ENCODE peak calls at places on chromosome 3, in five cellular contexts. H, L, V, T and X are unnamed samples.

GRCh38 chr3:29618395-29619291 is 337.8 kb downstream of the RBMS3 start:
- DNase-seq in H (no peak), L (no peak), V (no peak), T (no peak), X (no peak)

GRCh38 chr3:117016359-117016758 is 306.8 kb downstream of the TUSC7 start:
- DNase-seq in H (peak; percentile 67), L (no peak), V (peak; percentile 67), T (no peak), X (peak; percentile 15)

GRCh38 chr3:146065573-146066006 is 95.4 kb downstream of the PLOD2 start:
- DNase-seq in H (peak; percentile 76), L (peak; percentile 40), V (peak; percentile 61), T (peak; percentile 8), X (peak; percentile 75)

GRCh38 chr3:110711851-110712396 is 359.7 kb upstream of the NECTIN3 start:
- DNase-seq in H (peak; percentile 74), L (peak; percentile 64), V (no peak), T (no peak), X (no peak)

GRCh38 chr3:160448845-160449659 is 534 bp downstream of the TRIM59 start:
- DNase-seq in H (no peak), L (peak; percentile 27), V (peak; percentile 12), T (no peak), X (no peak)

GRCh38 chr3:186589856-186590579 is 19.5 kb downstream of the DNAJB11 start:
- DNase-seq in H (no peak), L (peak; percentile 39), V (no peak), T (no peak), X (no peak)

GRCh38 chr3:112681822-112682325 is 40.9 kb upstream of the CCDC80 start:
- DNase-seq in H (no peak), L (peak; percentile 89), V (no peak), T (no peak), X (peak; percentile 18)

GRCh38 chr3:128319741-128320141 is 146.9 kb downstream of the DNAJB8 start:
- DNase-seq in H (no peak), L (no peak), V (no peak), T (no peak), X (no peak)

GRCh38 chr3:100972293-100972692 is 20.9 kb downstream of the ABI3BP start:
- DNase-seq in H (no peak), L (no peak), V (no peak), T (no peak), X (no peak)

GRCh38 chr3:149042766-149043386 is 43.5 kb downstream of the HLTF start:
- DNase-seq in H (no peak), L (peak; percentile 39), V (no peak), T (no peak), X (no peak)

GRCh38 chr3:181212271-181212670 is 222.7 kb upstream of the DNAJC19 start:
- DNase-seq in H (no peak), L (no peak), V (no peak), T (no peak), X (no peak)

GRCh38 chr3:105944721-105945120 is 75.9 kb upstream of the CBLB start:
- DNase-seq in H (no peak), L (peak; percentile 85), V (no peak), T (no peak), X (no peak)

GRCh38 chr3:159196316-159196715 is 394.5 kb downstream of the MFSD1 start:
- DNase-seq in H (no peak), L (no peak), V (no peak), T (no peak), X (no peak)

GRCh38 chr3:150180349-150180748 is 209.7 kb upstream of the PFN2 start:
- DNase-seq in H (no peak), L (peak; percentile 70), V (no peak), T (no peak), X (peak; percentile 49)

GRCh38 chr3:49132437-49133225 is at the start of gene LAMB2:
- DNase-seq in H (peak; percentile 93), L (peak; percentile 82), V (peak; percentile 89), T (peak; percentile 70), X (peak; percentile 83)

GRCh38 chr3:115100172-115100571 is 46.9 kb downstream of the ZBTB20 start:
- DNase-seq in H (peak; percentile 8), L (peak; percentile 87), V (peak; percentile 1), T (no peak), X (peak; percentile 12)

GRCh38 chr3:115095236-115095635 is 51.9 kb downstream of the ZBTB20 start:
- DNase-seq in H (no peak), L (no peak), V (no peak), T (no peak), X (no peak)

GRCh38 chr3:115100806-115101205 is 46.3 kb downstream of the ZBTB20 start:
- DNase-seq in H (no peak), L (no peak), V (no peak), T (no peak), X (no peak)

GRCh38 chr3:115099115-115099884 is 47.8 kb downstream of the ZBTB20 start:
- DNase-seq in H (no peak), L (no peak), V (no peak), T (no peak), X (no peak)

DNA sequence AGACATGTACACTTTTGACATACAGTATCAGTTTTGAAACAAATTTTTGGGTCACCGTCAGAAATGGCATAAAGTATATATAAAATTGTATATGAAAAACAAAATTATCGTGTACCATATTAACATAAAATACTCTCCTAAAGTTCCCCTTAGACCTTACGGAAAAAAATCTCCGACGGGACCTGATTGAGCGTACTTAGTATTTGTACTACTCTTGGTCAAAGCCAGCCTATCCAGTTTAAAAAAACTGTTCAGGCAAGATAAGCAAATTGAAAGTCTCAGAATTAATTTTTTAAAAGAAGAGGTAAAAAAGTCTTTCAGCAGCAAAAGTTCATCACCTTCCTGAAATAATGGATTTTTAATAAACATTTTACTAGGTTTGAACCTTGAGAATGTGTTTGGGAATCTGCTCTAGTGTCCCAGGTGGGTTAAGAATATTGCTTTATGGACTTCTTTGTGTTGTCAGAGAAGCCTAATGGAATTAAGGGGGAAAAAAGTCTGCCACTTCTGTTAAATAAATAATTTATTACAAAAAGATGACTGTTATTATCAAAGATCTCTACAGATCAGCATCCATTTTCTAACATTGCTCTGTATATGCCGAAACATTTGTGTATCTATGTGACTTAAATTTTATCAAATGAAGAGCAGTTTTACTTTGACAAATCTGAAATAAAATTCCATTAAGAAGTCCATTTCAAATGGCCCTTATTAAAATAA is 48.6 kb downstream of the ZBTB20 start:
- DNase-seq in H (no peak), L (no peak), V (no peak), T (no peak), X (no peak)
- H2AFZ ChIP-seq in H (no peak overlapping the region), L (no peak overlapping the region), V (no peak overlapping the region), T (no peak overlapping the region), X (peak overlapping the region; percentile 71)

GRCh38 chr3:73350988-73351387 is 273.8 kb downstream of the PDZRN3 start:
- DNase-seq in H (no peak), L (no peak), V (no peak), T (no peak), X (no peak)

GRCh38 chr3:73352841-73353493 is 271.8 kb downstream of the PDZRN3 start:
- DNase-seq in H (no peak), L (no peak), V (no peak), T (no peak), X (no peak)

GRCh38 chr3:73349657-73350056 is 275.1 kb downstream of the PDZRN3 start:
- DNase-seq in H (no peak), L (no peak), V (no peak), T (no peak), X (no peak)

GRCh38 chr3:73351423-73352071 is 273.2 kb downstream of the PDZRN3 start:
- DNase-seq in H (no peak), L (peak; percentile 10), V (no peak), T (no peak), X (no peak)

GRCh38 chr3:73353661-73354217 is 271.0 kb downstream of the PDZRN3 start:
- DNase-seq in H (peak; percentile 10), L (peak; percentile 31), V (peak; percentile 12), T (no peak), X (no peak)
- TF ChIP-seq EZH2 in H (no peak), L (no peak), V (no peak), T (no peak), X (no peak)

DNA sequence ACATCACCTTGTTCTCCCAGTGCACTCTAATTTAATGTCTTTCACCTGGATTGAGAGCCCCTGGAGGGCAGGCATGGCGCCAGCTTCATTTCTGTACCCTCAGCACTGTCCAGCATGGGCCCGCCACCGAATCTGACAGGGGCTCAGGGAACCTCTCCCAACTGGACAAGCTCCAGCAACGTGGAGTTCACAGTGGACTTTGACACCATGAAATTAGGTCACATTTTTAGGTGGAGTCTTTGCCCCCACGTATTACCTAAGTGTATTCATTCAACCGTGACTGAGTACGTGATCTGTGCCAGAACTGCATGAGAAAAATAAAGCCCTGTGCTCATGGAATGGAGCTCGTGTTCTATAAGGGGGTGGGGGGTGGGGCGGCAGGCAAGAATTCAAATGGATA is 94.1 kb upstream of the ATP2B2 start:
- DNase-seq in H (no peak), L (no peak), V (no peak), T (no peak), X (no peak)
- H3K27ac ChIP-seq in H (no peak overlapping the region), L (no peak overlapping the region), V (no peak overlapping the region), T (no peak overlapping the region), X (no peak overlapping the region)

GRCh38 chr3:147119346-147119745 is 287.0 kb downstream of the ZIC4 start:
- DNase-seq in H (no peak), L (no peak), V (no peak), T (no peak), X (no peak)

GRCh38 chr3:147117631-147118030 is 288.7 kb downstream of the ZIC4 start:
- DNase-seq in H (no peak), L (no peak), V (no peak), T (no peak), X (no peak)

GRCh38 chr3:147118611-147119010 is 287.7 kb downstream of the ZIC4 start:
- DNase-seq in H (no peak), L (no peak), V (no peak), T (no peak), X (no peak)

DNA sequence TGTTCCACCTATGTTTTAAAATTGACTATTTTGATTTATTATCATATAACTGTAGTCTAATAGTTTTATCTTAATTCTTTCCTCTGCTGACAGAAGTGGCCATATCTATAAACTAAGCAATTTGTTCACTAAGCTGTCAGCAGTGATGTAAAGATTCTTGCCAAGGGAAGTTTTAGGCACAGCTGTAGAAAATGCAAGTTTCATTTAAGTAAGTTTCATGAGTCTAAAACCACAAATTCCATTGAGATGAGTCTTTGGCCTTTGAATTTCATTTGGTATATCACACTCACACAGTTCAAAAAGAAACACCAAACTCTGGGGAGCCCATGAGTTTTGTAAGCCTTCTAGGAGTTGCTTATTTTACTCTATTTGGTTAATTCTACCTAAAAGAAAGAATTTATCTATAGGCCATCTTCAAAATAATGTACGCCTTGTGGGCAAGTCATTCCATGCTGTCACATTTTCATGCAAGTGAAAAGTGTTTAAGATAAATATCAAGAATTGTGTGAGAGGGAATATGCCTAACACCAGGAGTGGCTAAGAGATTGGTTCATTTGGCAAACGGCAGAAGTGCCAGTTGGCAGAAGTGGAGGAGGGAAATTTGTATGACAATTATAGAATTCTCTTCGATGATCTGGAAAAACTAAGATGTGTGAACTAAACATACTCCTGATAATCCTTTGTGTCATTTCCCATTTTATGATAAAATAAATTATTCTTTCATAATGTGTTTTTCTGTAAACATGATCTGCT is 292.9 kb downstream of the ZIC4 start:
- DNase-seq in H (no peak), L (peak; percentile 97), V (no peak), T (no peak), X (no peak)
- H2AFZ ChIP-seq in H (no peak overlapping the region), L (no peak overlapping the region), V (no peak overlapping the region), T (no peak overlapping the region), X (no peak overlapping the region)